ENCODE peak calls at places on chromosomes 11 and 22, in four cellular contexts. S, T, A and I are unnamed samples.

GRCh38 chr11:70076461-70076931 is 1.6 kb upstream of the ANO1 start:
- DNase-seq in S (no peak), T (no peak), A (no peak), I (no peak)

GRCh38 chr11:77151804-77152513 is 23.9 kb downstream of the MYO7A start:
- DNase-seq in S (no peak), T (no peak), A (no peak), I (no peak)

GRCh38 chr11:20403059-20403458 is 15.5 kb downstream of the PRMT3 start:
- DNase-seq in S (no peak), T (no peak), A (no peak), I (no peak)

GRCh38 chr22:23850136-23850611 is 7.5 kb upstream of the SLC2A11 start:
- DNase-seq in S (no peak), T (no peak), A (no peak), I (no peak)

GRCh38 chr11:2363816-2364370 is 13.2 kb upstream of the CD81 start:
- DNase-seq in S (no peak), T (no peak), A (no peak), I (no peak)

GRCh38 chr11:79052539-79052938 is 388.3 kb downstream of the TENM4 start:
- DNase-seq in S (no peak), T (no peak), A (no peak), I (peak)

GRCh38 chr11:70731670-70732492 is 333.6 kb downstream of the CTTN start:
- DNase-seq in S (no peak), T (no peak), A (no peak), I (no peak)

GRCh38 chr11:117861151-117862018 is 15.1 kb downstream of the FXYD6 start:
- DNase-seq in S (no peak), T (no peak), A (peak), I (no peak)

GRCh38 chr22:27377901-27378300 is 423.7 kb downstream of the MN1 start:
- DNase-seq in S (no peak), T (no peak), A (no peak), I (no peak)

GRCh38 chr11:10641314-10642206 is 52.0 kb downstream of the IRAG1 start:
- DNase-seq in S (no peak), T (no peak), A (no peak), I (no peak)

GRCh38 chr11:133040289-133040893 is 491.9 kb downstream of the OPCML start:
- DNase-seq in S (no peak), T (no peak), A (peak), I (no peak)

GRCh38 chr11:34067383-34068065 is 16.0 kb downstream of the CAPRIN1 start:
- DNase-seq in S (no peak), T (no peak), A (no peak), I (no peak)

GRCh38 chr22:24434472-24435322 is 7.3 kb downstream of the ADORA2A start:
- DNase-seq in S (no peak), T (no peak), A (no peak), I (no peak)

DNA sequence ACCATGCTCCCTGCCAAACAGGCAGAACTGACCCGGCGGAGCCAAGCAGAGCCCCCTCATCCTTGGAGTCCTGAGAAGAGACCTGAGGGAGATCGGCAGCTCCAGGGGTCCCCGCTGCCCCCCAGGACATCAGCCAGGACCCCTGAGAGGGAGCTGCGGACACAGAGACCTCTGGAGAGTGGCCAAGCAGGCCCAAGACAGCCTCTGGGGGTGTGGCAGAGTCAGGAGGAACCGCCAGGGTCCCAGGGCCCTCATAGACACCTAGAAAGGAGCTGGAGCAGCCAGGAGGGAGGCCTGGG is 37.5 kb downstream of the TRIOBP start:
- DNase-seq in S (no peak), T (no peak), A (no peak), I (no peak)
- TF ChIP-seq FOSL1 in S (no peak), T (no peak), A (no peak), I (no peak)

DNA sequence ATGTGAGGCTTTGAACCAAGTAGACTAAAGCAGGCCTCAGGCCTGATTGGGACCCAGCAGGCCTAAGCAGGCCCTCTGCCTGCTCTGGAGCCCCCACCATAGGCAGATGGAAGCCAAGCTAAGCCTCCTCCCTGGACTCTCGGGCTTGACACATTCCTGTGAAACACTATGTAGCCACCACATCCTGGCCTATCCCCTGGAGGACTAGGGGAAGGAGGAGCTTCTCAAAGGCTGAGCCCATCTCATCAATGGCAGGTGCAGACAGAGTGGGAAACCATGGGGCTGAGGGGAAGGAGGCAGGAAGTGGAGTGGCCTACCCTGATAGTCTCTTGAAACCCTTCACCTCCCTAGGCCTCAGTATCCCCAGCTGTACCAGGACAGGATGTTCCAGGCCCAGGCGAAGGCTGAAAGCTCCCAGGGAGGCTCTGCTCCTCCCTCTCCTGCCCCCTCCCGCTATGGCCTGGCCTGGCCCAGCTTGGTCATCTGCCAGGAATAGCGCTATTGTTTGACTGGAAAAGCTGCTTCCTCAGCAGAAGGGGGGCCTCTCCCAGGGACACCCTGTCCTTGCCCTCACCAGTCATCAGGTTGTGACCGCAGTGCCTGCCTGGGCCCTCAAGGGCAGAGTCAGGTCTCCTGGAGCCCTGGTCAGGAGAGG is 1.5 kb upstream of the CASTOR1 start:
- DNase-seq in S (no peak), T (peak), A (no peak), I (no peak)
- TF ChIP-seq POLR2A in S (no peak), T (no peak), A (no peak), I (no peak)

GRCh38 chr11:103436131-103436770 is 327.0 kb downstream of the DYNC2H1 start:
- DNase-seq in S (no peak), T (no peak), A (no peak), I (no peak)

GRCh38 chr11:103433380-103433779 is 324.2 kb downstream of the DYNC2H1 start:
- DNase-seq in S (no peak), T (no peak), A (no peak), I (no peak)

GRCh38 chr11:103433976-103434375 is 324.8 kb downstream of the DYNC2H1 start:
- DNase-seq in S (no peak), T (no peak), A (no peak), I (no peak)
- TF ChIP-seq FOSL1 in S (no peak), T (no peak), A (no peak), I (no peak)

DNA sequence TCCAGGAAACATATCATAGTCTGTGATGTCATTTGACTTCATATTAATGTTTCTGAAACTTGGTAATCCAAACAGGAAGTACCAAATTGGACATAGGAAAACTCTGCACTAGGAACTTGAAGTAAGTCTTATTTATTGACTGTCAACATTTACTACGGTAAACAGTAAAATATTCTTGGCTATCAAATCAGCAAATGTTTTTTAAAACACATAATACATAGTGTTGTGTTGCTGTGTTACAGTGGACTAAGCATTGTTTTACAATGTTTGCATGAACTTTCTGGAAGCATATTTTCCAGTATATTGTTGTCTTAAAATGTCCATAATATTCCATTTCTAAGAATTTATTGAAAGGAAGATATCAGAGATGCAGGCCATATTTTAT is 2.8 kb upstream of the OR51E2 start:
- DNase-seq in S (no peak), T (no peak), A (no peak), I (no peak)
- TF ChIP-seq POLR2A in S (no peak), T (no peak), A (no peak), I (no peak)

GRCh38 chr22:38258895-38259294 is 13.9 kb downstream of the TMEM184B start:
- DNase-seq in S (no peak), T (no peak), A (no peak), I (no peak)

GRCh38 chr22:38257650-38258246 is 15.1 kb downstream of the TMEM184B start:
- DNase-seq in S (no peak), T (no peak), A (no peak), I (no peak)

GRCh38 chr22:38255697-38256096 is 17.1 kb downstream of the TMEM184B start:
- DNase-seq in S (no peak), T (no peak), A (no peak), I (no peak)

GRCh38 chr22:38259370-38259769 is 13.4 kb downstream of the TMEM184B start:
- DNase-seq in S (no peak), T (no peak), A (no peak), I (no peak)

DNA sequence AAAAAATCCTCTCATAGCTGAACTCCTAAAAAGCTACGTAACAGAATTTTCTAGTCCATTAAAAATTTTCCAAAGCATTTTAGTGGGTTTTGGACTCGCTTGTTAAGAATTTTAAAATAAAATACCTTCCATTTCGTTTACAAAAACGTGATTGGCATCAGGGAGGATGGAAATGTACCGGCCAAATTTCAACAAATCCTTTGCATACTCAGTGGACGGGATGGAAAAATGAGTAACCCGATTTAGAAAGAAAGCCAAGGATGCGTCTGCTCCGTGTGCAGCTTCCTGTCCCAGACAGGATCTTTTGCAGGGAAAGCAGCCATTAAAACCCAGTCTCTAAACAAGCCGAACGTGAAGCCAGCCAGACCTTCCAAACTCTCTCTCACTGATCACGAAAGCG is 15.6 kb downstream of the TMEM184B start:
- DNase-seq in S (no peak), T (no peak), A (no peak), I (no peak)
- TF ChIP-seq FOSL1 in S (no peak), T (no peak), A (no peak), I (no peak)

GRCh38 chr11:127470485-127470884 is 469.9 kb upstream of the KIRREL3 start:
- DNase-seq in S (no peak), T (no peak), A (no peak), I (peak)
- TF ChIP-seq POLR2A in S (no peak), T (no peak), A (no peak), I (no peak)

GRCh38 chr22:45804986-45805325 is 133.3 kb downstream of the ATXN10 start:
- DNase-seq in S (peak), T (peak), A (no peak), I (no peak)
- TF ChIP-seq FOSL1 in S (peak), T (no peak), A (no peak), I (no peak)

GRCh38 chr11:47186076-47186936 is at the start of gene PACSIN3:
- DNase-seq in S (no peak), T (peak), A (no peak), I (peak)
- TF ChIP-seq POLR2A in S (peak), T (no peak), A (peak), I (no peak)